ENCODE peak calls at places on chromosomes 11 and 22, in five cellular contexts. D, S, N, H and Q are unnamed samples. For H3K27me3 and H3K36me3, the result is how much of the 10 kb centered on the place peaks cover.

GRCh38 chr11:13358871-13359270 is 81.3 kb downstream of the BMAL1 start:
- DNase-seq in H (peak), N (no peak), S (no peak), D (no peak), Q (no peak)

GRCh38 chr11:46369458-46370152 is 11.9 kb upstream of the MDK start:
- DNase-seq in N (peak), H (peak), D (peak), S (no peak), Q (peak)

GRCh38 chr22:32823024-32823730 is 21.7 kb downstream of the TIMP3 start:
- DNase-seq in N (no peak), S (no peak), H (peak), D (no peak), Q (peak)

GRCh38 chr11:2563216-2564007 is 118.6 kb downstream of the KCNQ1 start:
- DNase-seq in H (no peak), N (no peak), D (no peak), S (no peak), Q (no peak)

GRCh38 chr11:110763249-110764011 is 51.2 kb upstream of the ARHGAP20 start:
- DNase-seq in N (no peak), S (no peak), H (peak), D (no peak), Q (no peak)

GRCh38 chr11:57556041-57556440 is 11.4 kb downstream of the UBE2L6 start:
- DNase-seq in N (no peak), D (no peak), H (no peak), S (no peak), Q (no peak)

GRCh38 chr11:67468056-67468455 is 995 bp downstream of the TMEM134 start:
- DNase-seq in N (no peak), D (peak), S (no peak), H (no peak), Q (peak)

GRCh38 chr11:78630155-78630554 is 55.5 kb upstream of the NARS2 start:
- DNase-seq in S (no peak), H (no peak), D (no peak), N (no peak), Q (no peak)

GRCh38 chr11:5291207-5291838 is 10.4 kb downstream of the OR51B4 start:
- DNase-seq in H (peak), N (no peak), S (no peak), D (no peak), Q (peak)

GRCh38 chr11:133955091-133955846 is 1.5 kb downstream of the IGSF9B start:
- DNase-seq in S (no peak), N (peak), D (no peak), H (no peak), Q (peak)

GRCh38 chr11:35390737-35391682 is 28.3 kb downstream of the SLC1A2 start:
- DNase-seq in H (peak), D (peak), N (peak), S (no peak), Q (no peak)

GRCh38 chr11:67303989-67304411 is 670 bp downstream of the SSH3 start:
- DNase-seq in N (peak), S (no peak), D (peak), H (peak), Q (peak)

GRCh38 chr11:85182437-85183109 is 444.6 kb downstream of the DLG2 start:
- DNase-seq in D (peak), S (peak), H (no peak), N (no peak), Q (peak)

GRCh38 chr11:61598886-61599868 is 18.3 kb upstream of the SYT7 start:
- DNase-seq in S (no peak), D (no peak), N (no peak), H (peak), Q (peak)

GRCh38 chr11:61596539-61596938 is 15.7 kb upstream of the SYT7 start:
- DNase-seq in S (no peak), H (no peak), N (no peak), D (no peak), Q (no peak)

GRCh38 chr11:61596990-61597389 is 16.1 kb upstream of the SYT7 start:
- DNase-seq in D (no peak), S (no peak), N (no peak), H (no peak), Q (no peak)

GRCh38 chr11:61599968-61600710 is 19.3 kb upstream of the SYT7 start:
- DNase-seq in H (no peak), N (no peak), D (no peak), S (no peak), Q (peak)

DNA sequence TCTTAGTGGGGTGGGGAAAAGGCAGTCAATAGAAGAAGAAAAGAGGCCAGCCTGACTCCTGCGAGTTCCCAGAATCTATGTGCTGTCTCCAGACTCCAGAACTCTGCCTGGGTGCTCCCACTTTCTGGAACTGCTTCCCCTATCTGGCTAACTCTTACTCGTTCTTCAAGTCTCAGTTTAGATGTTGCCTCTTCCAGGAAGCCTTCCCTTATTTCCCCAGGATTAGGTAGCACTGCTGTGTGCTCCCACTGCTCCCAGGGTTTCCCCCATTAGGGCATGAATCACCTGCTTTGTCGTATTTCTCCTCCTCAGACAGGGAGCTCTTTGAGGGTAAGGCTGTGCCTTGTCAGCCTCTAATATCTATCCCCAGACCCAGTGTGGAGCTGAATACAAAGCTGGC is 17.5 kb upstream of the SYT7 start:
- DNase-seq in H (no peak), S (no peak), D (no peak), N (no peak), Q (no peak)
- H3K27me3 ChIP-seq in H (under half), S (under half), D (under half), N (under half), Q (under half)

GRCh38 chr11:502288-503178 is 4.5 kb downstream of the RNH1 start:
- DNase-seq in D (no peak), S (no peak), H (no peak), N (no peak), Q (peak)

GRCh38 chr11:503179-503981 is 3.7 kb downstream of the RNH1 start:
- DNase-seq in D (no peak), H (peak), S (no peak), N (peak), Q (no peak)

GRCh38 chr11:506238-506949 is 648 bp downstream of the RNH1 start:
- DNase-seq in H (peak), S (no peak), N (peak), D (peak), Q (peak)

GRCh38 chr11:504994-505344 is 2.1 kb downstream of the RNH1 start:
- DNase-seq in D (no peak), H (no peak), N (peak), S (no peak), Q (no peak)

GRCh38 chr11:504053-504993 is 2.7 kb downstream of the RNH1 start:
- DNase-seq in N (peak), S (no peak), D (no peak), H (peak), Q (peak)
- H3K4me3 ChIP-seq in N (no peak), S (no peak), D (peak), H (no peak), Q (no peak)

GRCh38 chr11:59112494-59112893 is 5.5 kb downstream of the FAM111B start:
- DNase-seq in H (no peak), N (no peak), S (no peak), D (no peak), Q (no peak)
- H3K36me3 ChIP-seq in H (under half), N (under half), S (under half), D (under half), Q (under half)

GRCh38 chr22:39620924-39621690 is 50.6 kb downstream of the CACNA1I start:
- DNase-seq in N (no peak), S (no peak), H (no peak), D (no peak), Q (no peak)

GRCh38 chr22:39623603-39624500 is 53.3 kb downstream of the CACNA1I start:
- DNase-seq in H (no peak), D (no peak), S (no peak), N (no peak), Q (peak)

GRCh38 chr22:39621826-39622225 is 51.3 kb downstream of the CACNA1I start:
- DNase-seq in N (no peak), D (no peak), H (no peak), S (no peak), Q (no peak)

GRCh38 chr22:39624501-39624821 is 53.9 kb downstream of the CACNA1I start:
- DNase-seq in D (no peak), H (no peak), S (no peak), N (no peak), Q (no peak)

GRCh38 chr22:39622881-39623367 is 52.4 kb downstream of the CACNA1I start:
- DNase-seq in N (peak), H (peak), S (peak), D (peak), Q (peak)
- H3K27me3 ChIP-seq in N (under half), H (under half), S (under half), D (under half), Q (under half)

DNA sequence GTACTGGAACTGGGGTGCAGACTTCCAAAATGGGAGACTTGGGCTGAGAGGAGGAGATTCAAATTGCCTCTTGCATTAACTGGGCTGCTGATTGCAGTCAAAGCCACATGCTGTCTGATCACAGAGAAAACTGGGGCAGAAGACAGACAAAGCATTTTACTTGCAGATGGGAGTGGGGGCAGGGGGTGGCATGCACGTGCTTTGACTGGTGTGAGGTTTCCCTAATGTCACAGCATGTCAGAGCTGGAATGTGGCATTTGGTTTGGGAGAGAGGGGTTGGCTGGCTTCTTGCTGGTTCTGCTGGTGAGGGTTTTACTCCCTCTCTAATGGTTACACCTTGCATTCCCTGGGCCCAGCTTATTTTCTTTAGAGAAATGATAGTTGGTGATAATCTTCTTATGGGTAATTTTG is 2.9 kb downstream of the TUB start:
- DNase-seq in H (no peak), N (no peak), S (no peak), D (no peak), Q (no peak)
- H3K4me3 ChIP-seq in H (no peak), N (no peak), S (no peak), D (no peak), Q (no peak)

GRCh38 chr11:45155058-45155551 is 8.7 kb downstream of the PRDM11 start:
- DNase-seq in H (peak), S (no peak), N (no peak), D (no peak), Q (no peak)

GRCh38 chr11:45154276-45154675 is 7.8 kb downstream of the PRDM11 start:
- DNase-seq in N (no peak), H (no peak), D (no peak), S (no peak), Q (no peak)

GRCh38 chr11:45156201-45156600 is 9.8 kb downstream of the PRDM11 start:
- DNase-seq in H (no peak), D (no peak), S (no peak), N (no peak), Q (no peak)

GRCh38 chr11:45156731-45157130 is 10.3 kb downstream of the PRDM11 start:
- DNase-seq in N (no peak), S (no peak), H (no peak), D (no peak), Q (no peak)

GRCh38 chr11:45155627-45156180 is 9.3 kb downstream of the PRDM11 start:
- DNase-seq in S (no peak), D (no peak), N (no peak), H (no peak), Q (no peak)
- H3K36me3 ChIP-seq in S (under half), D (under half), N (under half), H (under half), Q (under half)

GRCh38 chr11:6647836-6648235 is 7.8 kb downstream of the DCHS1 start:
- DNase-seq in S (no peak), N (no peak), H (no peak), D (no peak), Q (no peak)
- H3K27me3 ChIP-seq in S (under half), N (under half), H (under half), D (under half), Q (under half)

GRCh38 chr11:65871811-65872548 is 620 bp downstream of the EFEMP2 start:
- DNase-seq in N (peak), H (peak), S (peak), D (no peak), Q (peak)
- H3K4me3 ChIP-seq in N (no peak), H (peak), S (peak), D (no peak), Q (peak)

GRCh38 chr22:41907436-41908401 is 7.2 kb downstream of the SHISA8 start:
- DNase-seq in D (no peak), H (no peak), S (no peak), N (no peak), Q (peak)

GRCh38 chr22:41902932-41903421 is 11.9 kb downstream of the SHISA8 start:
- DNase-seq in D (no peak), H (no peak), S (no peak), N (no peak), Q (no peak)

GRCh38 chr22:41904450-41905410 is 10.1 kb downstream of the SHISA8 start:
- DNase-seq in N (no peak), D (no peak), S (no peak), H (no peak), Q (no peak)

GRCh38 chr22:41906822-41907221 is 8.1 kb downstream of the SHISA8 start:
- DNase-seq in N (no peak), H (no peak), D (no peak), S (no peak), Q (peak)

GRCh38 chr22:41905411-41906202 is 9.3 kb downstream of the SHISA8 start:
- DNase-seq in H (no peak), N (no peak), D (no peak), S (no peak), Q (peak)
- H3K36me3 ChIP-seq in H (under half), N (under half), D (under half), S (half or more), Q (under half)

DNA sequence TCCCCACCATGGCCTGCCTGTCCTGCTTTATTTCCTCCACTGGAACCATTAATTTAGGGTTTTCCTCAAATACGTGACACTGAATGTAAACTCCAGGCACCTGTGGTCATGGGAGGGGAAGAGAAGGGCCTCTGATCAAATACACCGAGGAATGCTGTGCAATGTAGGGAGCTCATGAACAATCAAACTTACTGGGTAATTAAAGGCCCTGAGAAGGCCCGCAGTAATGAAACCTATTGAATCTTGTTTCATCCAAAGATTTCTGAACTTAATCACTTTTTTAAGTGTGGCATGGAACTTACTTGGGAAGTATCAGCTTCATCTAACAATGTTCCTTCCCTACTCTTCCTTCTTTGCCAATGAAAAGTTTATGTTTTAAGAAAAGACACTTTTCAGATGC is 299.8 kb downstream of the MIAT start:
- DNase-seq in S (no peak), D (no peak), N (no peak), H (no peak), Q (no peak)
- H3K27me3 ChIP-seq in S (under half), D (half or more), N (under half), H (half or more), Q (under half)